ENCODE peak calls at places on chromosome 6, in four cellular contexts. C is Peyer's patch; N is NCI-H460; M is effector memory CD8-positive, alpha-beta T cell. W is an unnamed sample.

GRCh38 chr6:52454556-52454955 is 34.4 kb downstream of the EFHC1 start:
- DNase-seq in C (no peak), N (no peak), M (no peak), W (no peak)

GRCh38 chr6:89348372-89348771 is 4.2 kb downstream of the UBE2J1 start:
- DNase-seq in C (no peak), N (no peak), M (no peak), W (no peak)

GRCh38 chr6:30813623-30814136 is 69.3 kb upstream of the IER3 start:
- DNase-seq in C (no peak), N (no peak), M (no peak), W (no peak)

GRCh38 chr6:114952229-114952628 is 609.4 kb upstream of the HS3ST5 start:
- DNase-seq in C (no peak), N (no peak), M (no peak), W (no peak)

GRCh38 chr6:4253604-4254211 is 118.3 kb upstream of the ECI2 start:
- DNase-seq in C (no peak), N (peak), M (no peak), W (no peak)

GRCh38 chr6:153956807-153957206 is 82.2 kb upstream of the OPRM1 start:
- DNase-seq in C (no peak), N (no peak), M (no peak), W (no peak)

GRCh38 chr6:90328004-90328403 is 31.4 kb upstream of the BACH2 start:
- DNase-seq in C (no peak), N (no peak), M (no peak), W (no peak)

GRCh38 chr6:133242761-133243590 is 1.8 kb downstream of the EYA4 start:
- DNase-seq in C (no peak), N (no peak), M (no peak), W (no peak)

GRCh38 chr6:144574796-144575195 is 289.7 kb downstream of the UTRN start:
- DNase-seq in C (no peak), N (no peak), M (no peak), W (no peak)

GRCh38 chr6:134544737-134545136 is 226.8 kb upstream of the SGK1 start:
- DNase-seq in C (no peak), N (no peak), M (no peak), W (no peak)

GRCh38 chr6:128963561-128963960 is 80.6 kb downstream of the LAMA2 start:
- DNase-seq in C (no peak), N (no peak), M (no peak), W (no peak)

GRCh38 chr6:112155900-112156299 is 68.5 kb downstream of the FAM229B start:
- DNase-seq in C (no peak), N (no peak), M (no peak), W (no peak)

GRCh38 chr6:164827537-164827936 is 481.9 kb downstream of the C6orf118 start:
- DNase-seq in C (no peak), N (no peak), M (no peak), W (no peak)

GRCh38 chr6:117072134-117072533 is 193.2 kb upstream of the VGLL2 start:
- DNase-seq in C (no peak), N (no peak), M (no peak), W (no peak)

GRCh38 chr6:163398796-163399195 is 15.7 kb upstream of the QKI start:
- DNase-seq in C (no peak), N (no peak), M (no peak), W (no peak)

GRCh38 chr6:168122521-168122920 is 43.5 kb upstream of the FRMD1 start:
- DNase-seq in C (no peak), N (no peak), M (no peak), W (peak)

GRCh38 chr6:5981274-5982026 is 25.3 kb downstream of the NRN1 start:
- DNase-seq in C (no peak), N (no peak), M (no peak), W (no peak)

GRCh38 chr6:22436134-22436533 is 133.2 kb upstream of the HDGFL1 start:
- DNase-seq in C (no peak), N (no peak), M (no peak), W (no peak)

GRCh38 chr6:155882527-155883333 is 427.1 kb upstream of the NOX3 start:
- DNase-seq in C (no peak), N (no peak), M (no peak), W (no peak)

GRCh38 chr6:120198033-120198432 is 848.5 kb upstream of the MAN1A1 start:
- DNase-seq in C (no peak), N (no peak), M (no peak), W (no peak)

GRCh38 chr6:157076427-157076774 is 246.9 kb downstream of the TMEM242 start:
- DNase-seq in C (no peak), N (no peak), M (no peak), W (no peak)

GRCh38 chr6:156423075-156423474 is 354.1 kb upstream of the ARID1B start:
- DNase-seq in C (no peak), N (no peak), M (no peak), W (no peak)

GRCh38 chr6:84791233-84791632 is 26.8 kb upstream of the TBX18 start:
- DNase-seq in C (no peak), N (no peak), M (no peak), W (no peak)

GRCh38 chr6:44649365-44650025 is 262.0 kb downstream of the CDC5L start:
- DNase-seq in C (no peak), N (no peak), M (no peak), W (no peak)

GRCh38 chr6:1042583-1043457 is 269.1 kb upstream of the FOXQ1 start:
- DNase-seq in C (no peak), N (no peak), M (no peak), W (no peak)

GRCh38 chr6:148924226-148924989 is 177.6 kb downstream of the UST start:
- DNase-seq in C (no peak), N (no peak), M (no peak), W (no peak)

GRCh38 chr6:48511382-48511781 is 400.4 kb upstream of the PTCHD4 start:
- DNase-seq in C (no peak), N (no peak), M (no peak), W (no peak)

GRCh38 chr6:71510856-71511255 is 222.2 kb downstream of the OGFRL1 start:
- DNase-seq in C (no peak), N (no peak), M (no peak), W (no peak)

GRCh38 chr6:2480267-2480966 is 235.0 kb upstream of the GMDS start:
- DNase-seq in C (no peak), N (no peak), M (no peak), W (no peak)

GRCh38 chr6:170102038-170102437 is 188.8 kb downstream of the DLL1 start:
- DNase-seq in C (no peak), N (no peak), M (no peak), W (peak)

GRCh38 chr6:43296780-43297494 is 1.1 kb upstream of the SLC22A7 start:
- DNase-seq in C (no peak), N (no peak), M (no peak), W (no peak)

GRCh38 chr6:55578537-55579363 is at the start of gene HMGCLL1:
- DNase-seq in C (no peak), N (no peak), M (no peak), W (no peak)

GRCh38 chr6:22383016-22383415 is 86.2 kb upstream of the PRL start:
- DNase-seq in C (no peak), N (no peak), M (no peak), W (no peak)

GRCh38 chr6:102798631-102799030 is 1405.1 kb downstream of the GRIK2 start:
- DNase-seq in C (no peak), N (peak), M (no peak), W (no peak)

GRCh38 chr6:37695273-37695672 is 2.4 kb downstream of the MDGA1 start:
- DNase-seq in C (no peak), N (no peak), M (no peak), W (no peak)

GRCh38 chr6:139820191-139820590 is 445.7 kb upstream of the CITED2 start:
- DNase-seq in C (no peak), N (no peak), M (no peak), W (no peak)

GRCh38 chr6:111586554-111586953 is 19.1 kb downstream of the TRAF3IP2 start:
- DNase-seq in C (no peak), N (no peak), M (no peak), W (no peak)

GRCh38 chr6:81996414-81996813 is 243.9 kb upstream of the TENT5A start:
- DNase-seq in C (no peak), N (no peak), M (no peak), W (no peak)